ENCODE peak calls at places on chromosomes 16 and 17, in five cellular contexts. Y is WTC11, T is ascending aorta, O is GM06990, L is GM13976. N is an unnamed sample.

GRCh38 chr16:2492292-2492691 is 17.4 kb downstream of the TBC1D24 start:
- DNase-seq in T (no peak), L (no peak), Y (no peak), O (no peak), N (no peak)

GRCh38 chr16:77877712-77878111 is 89.3 kb downstream of the VAT1L start:
- DNase-seq in L (no peak), O (no peak), Y (no peak), T (no peak), N (no peak)

GRCh38 chr16:4918790-4919210 is 18.1 kb downstream of the PPL start:
- DNase-seq in T (no peak), L (no peak), Y (peak), O (no peak), N (no peak)

GRCh38 chr17:48051706-48052486 is 3.7 kb downstream of the NFE2L1 start:
- DNase-seq in T (no peak), L (no peak), Y (no peak), O (no peak), N (no peak)

GRCh38 chr16:47079883-47080282 is 63.9 kb downstream of the NETO2 start:
- DNase-seq in T (no peak), Y (no peak), O (no peak), L (no peak), N (no peak)

GRCh38 chr17:67353161-67353560 is 13.2 kb downstream of the PSMD12 start:
- DNase-seq in T (no peak), O (no peak), Y (no peak), L (no peak), N (no peak)

GRCh38 chr17:42407289-42407836 is 15.7 kb downstream of the CAVIN1 start:
- DNase-seq in Y (peak), T (peak), O (no peak), L (peak), N (no peak)

GRCh38 chr16:49455991-49456745 is 82.6 kb downstream of the C16orf78 start:
- DNase-seq in Y (no peak), L (no peak), T (no peak), O (no peak), N (peak)

GRCh38 chr16:88907768-88908167 is 41.3 kb upstream of the PABPN1L start:
- DNase-seq in Y (no peak), L (no peak), O (no peak), T (no peak), N (no peak)

GRCh38 chr17:72338847-72339790 is 218.3 kb downstream of the SOX9 start:
- DNase-seq in O (no peak), T (no peak), L (no peak), Y (no peak), N (no peak)

GRCh38 chr17:67636312-67636711 is 81.4 kb upstream of the NOL11 start:
- DNase-seq in Y (no peak), T (no peak), O (no peak), L (no peak), N (no peak)

GRCh38 chr17:31627960-31628359 is 231.1 kb downstream of the COPRS start:
- DNase-seq in L (no peak), T (no peak), Y (no peak), O (no peak), N (no peak)

DNA sequence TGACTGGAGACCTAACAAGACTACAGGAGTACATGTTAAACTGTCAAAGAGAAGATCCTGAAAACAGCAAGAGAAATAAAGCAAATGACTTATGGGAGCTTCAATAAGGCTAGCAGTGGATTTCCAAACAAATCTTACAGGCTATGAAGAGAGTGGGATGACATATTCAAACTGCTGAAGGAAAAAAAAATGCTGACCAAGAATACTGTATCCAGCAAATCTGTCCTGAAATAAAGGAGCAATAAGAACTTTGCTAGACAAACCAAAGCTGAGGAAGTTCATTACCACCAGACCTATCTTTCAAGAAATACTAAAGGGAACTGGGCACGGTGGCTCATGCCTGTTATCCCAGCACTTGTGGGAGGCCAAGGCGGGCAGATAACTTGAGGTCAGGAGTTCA is 28.6 kb downstream of the ZFP1 start:
- DNase-seq in Y (no peak), O (no peak), T (no peak), L (no peak), N (no peak)
- TF ChIP-seq CTCF in Y (no peak), O (no peak), T (no peak), L (no peak), N (no peak)

GRCh38 chr17:58520843-58521430 is 6.5 kb upstream of the MTMR4 start:
- DNase-seq in O (no peak), Y (peak), T (no peak), L (no peak), N (no peak)
- TF ChIP-seq CTCF in O (peak), Y (peak), T (no peak), L (no peak), N (no peak)

DNA sequence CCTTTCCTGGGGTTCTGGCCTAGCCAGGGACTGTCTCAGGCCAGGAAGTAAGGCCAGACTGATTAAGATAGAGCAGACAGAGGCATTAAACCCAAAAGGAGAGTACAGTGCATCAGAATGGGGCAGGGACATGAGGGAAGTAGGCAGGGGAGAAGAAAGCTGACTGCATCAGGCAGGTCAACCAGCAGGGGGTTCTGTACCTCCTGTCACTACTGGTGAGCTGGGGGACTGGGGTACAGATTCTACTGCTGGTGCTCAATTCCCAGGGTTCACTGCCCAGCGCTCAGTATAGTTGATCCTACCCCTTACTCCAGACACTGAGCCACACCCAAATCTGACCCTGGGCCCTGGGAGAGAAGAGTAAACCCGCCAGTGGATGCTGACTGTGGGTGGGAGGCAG is 12.9 kb upstream of the MTMR4 start:
- DNase-seq in T (no peak), O (no peak), Y (no peak), L (no peak), N (no peak)
- TF ChIP-seq CTCF in T (no peak), O (peak), Y (no peak), L (no peak), N (no peak)

GRCh38 chr16:79372504-79373184 is 227.9 kb downstream of the MAF start:
- DNase-seq in O (no peak), L (no peak), T (no peak), Y (no peak), N (no peak)
- TF ChIP-seq CTCF in O (no peak), L (no peak), T (no peak), Y (no peak), N (no peak)

DNA sequence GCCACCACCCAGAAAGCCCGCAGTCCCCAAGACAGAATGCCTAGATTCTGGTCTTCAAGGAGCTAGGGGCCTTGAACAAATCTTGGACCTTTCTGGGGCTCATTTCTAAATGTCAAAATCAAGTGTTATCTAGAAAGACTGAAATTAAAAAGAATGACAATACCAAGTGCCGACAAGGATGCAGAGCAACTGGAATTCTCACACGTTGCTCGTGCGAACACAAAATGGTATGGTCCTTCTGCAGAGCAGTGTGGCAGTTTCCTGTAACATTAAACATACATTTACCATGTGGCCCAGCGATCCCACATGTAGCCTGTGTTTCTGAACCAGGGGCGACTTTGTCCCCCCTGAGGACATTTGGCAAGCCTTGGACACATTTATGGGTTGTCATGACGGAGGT is 137.9 kb downstream of the GAS7 start:
- DNase-seq in L (no peak), Y (no peak), O (no peak), T (no peak), N (no peak)
- TF ChIP-seq CTCF in L (no peak), Y (no peak), O (no peak), T (no peak), N (no peak)

GRCh38 chr17:29177541-29177870 is 2.7 kb downstream of the MYO18A start:
- DNase-seq in L (no peak), T (no peak), Y (no peak), O (no peak), N (no peak)

GRCh38 chr17:29178750-29179231 is 1.4 kb downstream of the MYO18A start:
- DNase-seq in Y (no peak), O (no peak), T (no peak), L (no peak), N (no peak)

GRCh38 chr17:29175349-29175748 is 4.8 kb downstream of the MYO18A start:
- DNase-seq in O (no peak), T (no peak), L (no peak), Y (no peak), N (no peak)

GRCh38 chr17:29177871-29178749 is 2.1 kb downstream of the MYO18A start:
- DNase-seq in L (no peak), T (no peak), Y (no peak), O (no peak), N (no peak)

DNA sequence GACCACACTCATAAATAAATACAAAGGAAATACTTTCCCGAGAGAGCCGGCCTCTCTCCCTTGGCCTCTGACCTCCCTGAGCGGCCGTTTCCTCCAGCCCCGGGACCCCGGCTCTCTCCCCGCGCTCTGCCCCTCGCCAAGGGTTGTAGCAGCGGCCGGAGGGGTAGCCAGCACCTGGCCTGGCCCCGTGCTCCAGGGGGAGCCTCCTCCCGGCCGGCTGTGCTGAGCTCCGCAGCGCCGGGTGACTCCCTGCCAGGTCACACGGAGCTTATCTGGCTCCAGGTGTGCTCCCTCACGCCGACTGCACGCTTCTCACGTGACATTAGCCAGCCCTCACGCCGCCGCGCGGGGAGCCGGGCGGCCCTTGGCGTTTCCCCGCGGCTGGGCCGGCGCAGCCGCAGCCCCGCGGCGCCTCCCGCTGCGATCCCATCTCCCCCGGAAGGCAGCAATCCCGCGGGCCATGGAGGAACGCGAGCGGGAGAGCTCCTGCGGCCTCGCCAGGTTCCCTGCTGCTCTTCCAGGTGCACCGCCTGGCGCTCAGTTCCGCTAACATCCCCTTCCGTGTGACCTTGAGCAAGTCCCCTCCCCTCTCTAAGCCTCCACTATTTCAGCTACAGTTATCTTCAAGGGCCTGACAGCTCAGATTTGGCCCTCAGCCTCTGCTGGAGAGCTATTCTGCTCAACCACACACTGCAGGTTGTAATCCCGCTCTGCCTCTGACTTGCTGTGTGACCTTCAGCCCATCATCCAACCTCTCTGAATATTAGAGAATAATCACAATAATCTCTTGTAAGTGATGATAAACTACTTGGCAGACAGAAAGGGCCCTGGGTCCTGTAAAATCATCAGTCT is 3.5 kb downstream of the MYO18A start:
- DNase-seq in T (no peak), L (peak), O (peak), Y (peak), N (no peak)
- TF ChIP-seq CTCF in T (no peak), L (no peak), O (peak), Y (no peak), N (no peak)

GRCh38 chr16:67977005-67977404 is 3.3 kb downstream of the DPEP3 start:
- DNase-seq in Y (no peak), T (no peak), O (no peak), L (no peak), N (no peak)

GRCh38 chr16:67982011-67982696 is 1.9 kb upstream of the DPEP3 start:
- DNase-seq in Y (no peak), O (no peak), L (no peak), T (no peak), N (no peak)

GRCh38 chr16:67976205-67976604 is 4.1 kb downstream of the DPEP3 start:
- DNase-seq in T (no peak), O (no peak), Y (no peak), L (no peak), N (no peak)

GRCh38 chr16:67977469-67978227 is 2.7 kb downstream of the DPEP3 start:
- DNase-seq in Y (no peak), O (no peak), T (no peak), L (no peak), N (no peak)

GRCh38 chr16:67979955-67980678 is at the start of gene DPEP3:
- DNase-seq in T (no peak), O (peak), L (no peak), Y (peak), N (no peak)
- TF ChIP-seq CTCF in T (no peak), O (peak), L (no peak), Y (peak), N (no peak)